ENCODE peak calls at places on chromosomes 2 and 18, in five cellular contexts. B is B cell, W is left ventricle myocardium inferior, U is fibroblast of lung, H is Kasumi-1. G is an unnamed sample.

GRCh38 chr2:97952357-97952756 is 43.4 kb downstream of the TMEM131 start:
- DNase-seq in B (no peak), W (no peak), U (no peak), H (no peak), G (no peak)

GRCh38 chr18:427005-427404 is 73.5 kb downstream of the COLEC12 start:
- DNase-seq in B (no peak), W (no peak), U (no peak), H (no peak), G (no peak)

GRCh38 chr2:56014075-56014730 is 90.6 kb upstream of the EFEMP1 start:
- DNase-seq in B (no peak), W (no peak), U (peak), H (no peak), G (no peak)

GRCh38 chr2:30208453-30208852 is 22.9 kb upstream of the LBH start:
- DNase-seq in B (peak), W (peak), U (peak), H (peak), G (no peak)

GRCh38 chr2:127537142-127537541 is 1.7 kb downstream of the MYO7B start:
- DNase-seq in B (no peak), W (no peak), U (no peak), H (no peak), G (no peak)

GRCh38 chr2:231745303-231746038 is 35.6 kb downstream of the PDE6D start:
- DNase-seq in B (no peak), W (no peak), U (no peak), H (no peak), G (no peak)

GRCh38 chr2:222318712-222319575 is 20.1 kb upstream of the PAX3 start:
- DNase-seq in B (peak), W (peak), U (no peak), H (no peak), G (peak)

GRCh38 chr2:208135794-208136369 is 6.3 kb upstream of the CRYGC start:
- DNase-seq in B (no peak), W (no peak), U (no peak), H (no peak), G (no peak)

GRCh38 chr18:73144030-73144429 is 276.2 kb upstream of the NETO1 start:
- DNase-seq in B (no peak), W (no peak), U (no peak), H (no peak), G (no peak)

GRCh38 chr2:236662231-236663160 is 92.9 kb downstream of the ACKR3 start:
- DNase-seq in B (no peak), W (no peak), U (no peak), H (no peak), G (no peak)

GRCh38 chr2:228763600-228763999 is 507.5 kb downstream of the PID1 start:
- DNase-seq in B (no peak), W (no peak), U (no peak), H (no peak), G (no peak)

GRCh38 chr2:8408560-8409460 is 273.0 kb upstream of the ID2 start:
- DNase-seq in B (no peak), W (no peak), U (no peak), H (no peak), G (peak)

G was measured in GM19239.